ENCODE peak calls at places on chromosomes 2 and 18, in ten cellular contexts. N, L, S, P, E, R, T, W, Z and K are unnamed samples. For H3K4me1, the result is how much of the 10 kb centered on the place peaks cover.

GRCh38 chr2:120647487-120647886 is 88.2 kb upstream of the GLI2 start:
- DNase-seq in N (no peak), L (no peak), S (no peak), P (peak), E (peak), R (peak), T (no peak), W (no peak), Z (peak), K (no peak)

GRCh38 chr2:168134485-168134884 is 112.9 kb downstream of the STK39 start:
- DNase-seq in N (no peak), L (no peak), S (no peak), P (no peak), E (no peak), R (no peak), T (no peak), W (no peak), Z (no peak), K (no peak)

GRCh38 chr2:31986906-31987305 is 23.9 kb downstream of the MEMO1 start:
- DNase-seq in N (no peak), L (no peak), S (no peak), P (no peak), E (no peak), R (no peak), T (no peak), W (no peak), Z (no peak), K (no peak)

GRCh38 chr18:23137788-23138216 is 2.5 kb downstream of the CABLES1 start:
- DNase-seq in N (no peak), L (no peak), S (no peak), P (no peak), E (no peak), R (no peak), T (no peak), W (no peak), Z (no peak), K (no peak)

GRCh38 chr2:39663187-39663930 is 2.4 kb upstream of the TMEM178A start:
- DNase-seq in N (no peak), L (no peak), S (no peak), P (peak), E (no peak), R (peak), T (no peak), W (no peak), Z (no peak), K (no peak)

GRCh38 chr2:96815326-96816126 is 542 bp upstream of the CNNM3 start:
- DNase-seq in N (no peak), L (peak), S (peak), P (peak), E (peak), R (peak), T (peak), W (peak), Z (peak), K (peak)

GRCh38 chr2:112151275-112151674 is 13.1 kb downstream of the FBLN7 start:
- DNase-seq in N (no peak), L (no peak), S (no peak), P (no peak), E (no peak), R (no peak), T (no peak), W (no peak), Z (no peak), K (no peak)

GRCh38 chr2:118363604-118364003 is 275.3 kb downstream of the INSIG2 start:
- DNase-seq in N (no peak), L (no peak), S (no peak), P (no peak), E (no peak), R (no peak), T (no peak), W (no peak), Z (peak), K (no peak)

GRCh38 chr18:64791211-64791610 is 642.3 kb upstream of the LINC00305 start:
- DNase-seq in N (no peak), L (no peak), S (no peak), P (no peak), E (peak), R (peak), T (no peak), W (no peak), Z (no peak), K (no peak)

GRCh38 chr2:45946023-45946422 is 294.5 kb downstream of the PRKCE start:
- DNase-seq in N (no peak), L (no peak), S (no peak), P (peak), E (peak), R (peak), T (peak), W (no peak), Z (peak), K (no peak)

GRCh38 chr18:31176531-31176930 is 13.9 kb upstream of the DSC1 start:
- DNase-seq in N (no peak), L (no peak), S (no peak), P (peak), E (no peak), R (peak), T (peak), W (no peak), Z (no peak), K (no peak)

GRCh38 chr2:55000335-55000734 is 49.9 kb downstream of the RTN4 start:
- DNase-seq in N (no peak), L (no peak), S (peak), P (no peak), E (no peak), R (no peak), T (no peak), W (no peak), Z (no peak), K (no peak)
- H3K4me2 ChIP-seq in N (no peak), L (no peak), S (peak), P (peak), E (no peak), R (peak), T (peak), W (peak), Z (peak), K (peak)

GRCh38 chr2:172427990-172428840 is 829 bp downstream of the ITGA6 start:
- DNase-seq in N (peak), L (peak), S (peak), P (no peak), E (peak), R (peak), T (peak), W (peak), Z (peak), K (no peak)
- H3K4me1 ChIP-seq in N (under half), L (under half), S (under half), P (under half), E (under half), R (under half), T (under half), W (under half), Z (under half), K (under half)

GRCh38 chr2:106159867-106160785 is 34.0 kb downstream of the UXS1 start:
- DNase-seq in N (no peak), L (no peak), S (no peak), P (no peak), E (no peak), R (no peak), T (no peak), W (no peak), Z (no peak), K (peak)

GRCh38 chr2:106157416-106157815 is 36.7 kb downstream of the UXS1 start:
- DNase-seq in N (no peak), L (no peak), S (no peak), P (no peak), E (no peak), R (no peak), T (no peak), W (no peak), Z (peak), K (no peak)

GRCh38 chr2:106158131-106158530 is 36.0 kb downstream of the UXS1 start:
- DNase-seq in N (no peak), L (no peak), S (no peak), P (no peak), E (no peak), R (no peak), T (no peak), W (no peak), Z (no peak), K (no peak)

GRCh38 chr2:106160786-106161261 is 33.3 kb downstream of the UXS1 start:
- DNase-seq in N (no peak), L (no peak), S (no peak), P (no peak), E (no peak), R (no peak), T (no peak), W (no peak), Z (no peak), K (peak)

GRCh38 chr2:106158871-106159270 is 35.2 kb downstream of the UXS1 start:
- DNase-seq in N (no peak), L (no peak), S (no peak), P (no peak), E (no peak), R (no peak), T (no peak), W (no peak), Z (no peak), K (no peak)
- H3K4me2 ChIP-seq in N (no peak), L (no peak), S (no peak), P (no peak), E (no peak), R (no peak), T (no peak), W (no peak), Z (no peak), K (no peak)

DNA sequence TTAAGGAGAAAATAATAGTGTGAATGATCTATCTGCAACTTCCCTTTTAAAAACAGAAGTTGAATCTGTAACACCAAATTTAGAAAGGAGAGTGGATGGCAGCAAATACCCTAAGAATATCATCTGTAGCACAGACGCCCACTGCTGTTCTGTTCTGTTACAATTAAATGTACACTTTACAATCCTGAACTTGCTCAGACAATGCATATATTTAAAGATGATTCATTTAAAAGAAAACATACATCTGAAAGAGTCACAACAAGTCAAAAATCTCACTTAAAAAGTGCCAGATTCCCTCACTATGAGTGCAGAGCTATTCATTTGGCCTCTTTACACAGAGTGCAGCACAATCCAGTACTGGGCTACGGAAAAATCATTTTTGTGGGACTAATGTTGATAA is 8.1 kb upstream of the SERTAD2 start:
- DNase-seq in N (no peak), L (no peak), S (peak), P (no peak), E (no peak), R (no peak), T (no peak), W (no peak), Z (peak), K (peak)
- H3K4me1 ChIP-seq in N (under half), L (under half), S (half or more), P (under half), E (under half), R (under half), T (under half), W (under half), Z (under half), K (half or more)

GRCh38 chr18:49055787-49056186 is 105.0 kb upstream of the SMAD7 start:
- DNase-seq in N (no peak), L (no peak), S (no peak), P (peak), E (peak), R (peak), T (no peak), W (no peak), Z (peak), K (peak)
- H3K4me2 ChIP-seq in N (no peak), L (no peak), S (no peak), P (peak), E (no peak), R (peak), T (no peak), W (peak), Z (no peak), K (peak)

DNA sequence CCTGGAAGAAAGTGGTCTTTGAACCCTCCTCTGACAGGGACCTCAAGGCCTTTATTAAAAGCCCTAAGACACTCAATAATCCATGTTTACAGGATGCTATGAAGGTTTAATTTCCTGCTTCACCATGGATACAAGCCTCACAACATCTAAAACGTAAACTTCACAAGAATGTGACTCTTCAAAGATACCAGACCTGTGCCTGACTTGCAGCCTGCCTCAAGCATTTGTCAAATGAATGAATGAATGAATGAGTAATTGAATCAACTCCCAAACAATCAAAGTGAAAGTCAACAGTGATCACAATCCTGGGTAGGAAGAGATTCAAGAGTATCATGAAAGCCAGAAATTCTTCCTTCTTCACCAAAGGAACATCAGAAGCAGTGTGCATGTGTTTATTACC is 30.4 kb downstream of the KLF7 start:
- DNase-seq in N (no peak), L (no peak), S (no peak), P (peak), E (peak), R (peak), T (peak), W (no peak), Z (peak), K (no peak)
- H3K4me1 ChIP-seq in N (under half), L (under half), S (under half), P (under half), E (under half), R (under half), T (half or more), W (half or more), Z (under half), K (under half)

GRCh38 chr2:98026927-98027522 is 31.3 kb upstream of the TMEM131 start:
- DNase-seq in N (no peak), L (no peak), S (peak), P (no peak), E (no peak), R (no peak), T (no peak), W (no peak), Z (no peak), K (peak)

GRCh38 chr2:98027955-98028593 is 32.3 kb upstream of the TMEM131 start:
- DNase-seq in N (no peak), L (no peak), S (peak), P (peak), E (peak), R (peak), T (no peak), W (no peak), Z (no peak), K (no peak)

GRCh38 chr2:98028931-98029717 is 33.4 kb upstream of the TMEM131 start:
- DNase-seq in N (no peak), L (no peak), S (no peak), P (no peak), E (no peak), R (no peak), T (no peak), W (no peak), Z (no peak), K (no peak)

GRCh38 chr2:98026292-98026691 is 30.5 kb upstream of the TMEM131 start:
- DNase-seq in N (no peak), L (no peak), S (no peak), P (no peak), E (peak), R (peak), T (no peak), W (no peak), Z (no peak), K (no peak)

GRCh38 chr2:98027535-98027934 is 31.8 kb upstream of the TMEM131 start:
- DNase-seq in N (no peak), L (no peak), S (peak), P (no peak), E (no peak), R (peak), T (no peak), W (no peak), Z (no peak), K (peak)
- H3K4me2 ChIP-seq in N (no peak), L (no peak), S (peak), P (no peak), E (no peak), R (no peak), T (no peak), W (no peak), Z (no peak), K (peak)

GRCh38 chr2:63821396-63821795 is 20.3 kb upstream of the UGP2 start:
- DNase-seq in N (no peak), L (no peak), S (no peak), P (no peak), E (no peak), R (no peak), T (no peak), W (no peak), Z (no peak), K (no peak)

GRCh38 chr2:63818276-63818675 is 23.4 kb upstream of the UGP2 start:
- DNase-seq in N (no peak), L (no peak), S (no peak), P (no peak), E (no peak), R (no peak), T (no peak), W (no peak), Z (no peak), K (no peak)

GRCh38 chr2:63820969-63821368 is 20.7 kb upstream of the UGP2 start:
- DNase-seq in N (no peak), L (no peak), S (no peak), P (no peak), E (no peak), R (no peak), T (no peak), W (no peak), Z (no peak), K (peak)

GRCh38 chr2:63819256-63819655 is 22.4 kb upstream of the UGP2 start:
- DNase-seq in N (no peak), L (no peak), S (no peak), P (no peak), E (no peak), R (no peak), T (no peak), W (no peak), Z (no peak), K (peak)

GRCh38 chr2:63819765-63820717 is 21.7 kb upstream of the UGP2 start:
- DNase-seq in N (no peak), L (peak), S (no peak), P (peak), E (no peak), R (no peak), T (no peak), W (no peak), Z (no peak), K (peak)
- H3K4me1 ChIP-seq in N (under half), L (under half), S (under half), P (under half), E (under half), R (under half), T (under half), W (under half), Z (under half), K (half or more)